ENCODE peak calls at places on chromosomes 13 and 19, in ten cellular contexts. V is Panc1, N is transverse colon, U is stomach, K is thoracic aorta, A is uterus, H is sigmoid colon, E is cardiac muscle cell, S is neural progenitor cell, F is tibial nerve. Z is an unnamed sample. For H3K36me3, the result is how much of the 10 kb centered on the place peaks cover.

GRCh38 chr13:102651892-102652291 is 43.0 kb downstream of the METTL21C start:
- DNase-seq in N (no peak), E (no peak), V (no peak), F (no peak), H (no peak), S (no peak), U (no peak), K (no peak), A (peak), Z (peak)

GRCh38 chr13:27465611-27466010 is 15.2 kb upstream of the MTIF3 start:
- DNase-seq in U (no peak), A (no peak), E (no peak), N (no peak), S (no peak), K (no peak), F (no peak), H (no peak), V (no peak), Z (no peak)

GRCh38 chr13:27962982-27963381 is 6.1 kb downstream of the CDX2 start:
- DNase-seq in N (no peak), E (no peak), V (no peak), K (no peak), U (no peak), H (no peak), F (no peak), A (no peak), S (no peak), Z (no peak)

GRCh38 chr19:3453840-3454239 is 26.5 kb downstream of the SMIM24 start:
- DNase-seq in K (no peak), N (no peak), V (no peak), A (no peak), F (no peak), H (no peak), E (no peak), U (no peak), S (no peak), Z (no peak)

GRCh38 chr13:58018865-58019264 is 387.3 kb downstream of the PCDH17 start:
- DNase-seq in K (no peak), A (no peak), E (no peak), V (no peak), H (no peak), F (no peak), S (no peak), N (no peak), U (no peak), Z (no peak)

GRCh38 chr19:3980353-3981251 is 4.7 kb downstream of the EEF2 start:
- DNase-seq in N (no peak), K (no peak), U (no peak), V (no peak), F (no peak), E (no peak), S (no peak), A (no peak), H (peak), Z (no peak)

GRCh38 chr13:110524484-110525254 is 36.9 kb downstream of the RAB20 start:
- DNase-seq in A (no peak), V (no peak), F (no peak), K (no peak), N (peak), U (peak), H (peak), E (no peak), S (no peak), Z (no peak)

GRCh38 chr13:93116809-93117208 is 109.8 kb upstream of the GPC6 start:
- DNase-seq in E (no peak), K (no peak), V (no peak), S (no peak), U (no peak), N (no peak), F (no peak), A (no peak), H (no peak), Z (no peak)

GRCh38 chr19:36182612-36183454 is 30.6 kb upstream of the COX7A1 start:
- DNase-seq in H (no peak), N (no peak), S (peak), E (peak), U (no peak), F (no peak), A (no peak), V (no peak), K (no peak), Z (peak)

GRCh38 chr13:45370922-45371406 is 30.0 kb upstream of the TPT1 start:
- DNase-seq in V (no peak), A (peak), K (peak), H (peak), S (peak), N (peak), U (peak), E (peak), F (peak), Z (peak)

GRCh38 chr19:572140-572890 is at the start of gene BSG:
- DNase-seq in N (peak), H (peak), K (peak), S (peak), U (peak), F (peak), E (peak), A (peak), V (peak), Z (peak)

GRCh38 chr19:56837004-56837403 is 3.5 kb downstream of the PEG3 start:
- DNase-seq in U (no peak), S (no peak), F (no peak), E (no peak), N (no peak), H (no peak), K (no peak), A (peak), V (no peak), Z (no peak)

GRCh38 chr13:63497601-63498000 is 2082.0 kb upstream of the PCDH20 start:
- DNase-seq in H (no peak), N (no peak), E (no peak), K (no peak), V (no peak), A (no peak), S (no peak), F (no peak), U (no peak), Z (no peak)

GRCh38 chr13:109922518-109922917 is 136.1 kb upstream of the IRS2 start:
- DNase-seq in N (no peak), H (no peak), U (no peak), K (no peak), A (no peak), V (no peak), E (no peak), F (no peak), S (no peak), Z (no peak)

GRCh38 chr19:35225951-35226350 is 2.6 kb downstream of the FAM187B start:
- DNase-seq in H (no peak), F (no peak), V (no peak), U (no peak), N (no peak), E (no peak), K (no peak), S (no peak), A (no peak), Z (no peak)

GRCh38 chr13:22173605-22174004 is 502.7 kb downstream of the FGF9 start:
- DNase-seq in K (no peak), V (peak), S (no peak), F (no peak), E (no peak), A (no peak), H (no peak), U (no peak), N (no peak), Z (no peak)

GRCh38 chr19:29450306-29450705 is 75.5 kb upstream of the VSTM2B start:
- DNase-seq in E (no peak), A (no peak), V (no peak), H (no peak), K (no peak), S (no peak), F (no peak), N (no peak), U (no peak), Z (no peak)

GRCh38 chr13:98570929-98571372 is 6.0 kb downstream of the STK24 start:
- DNase-seq in E (no peak), H (no peak), A (peak), N (peak), K (no peak), F (no peak), U (peak), V (no peak), S (no peak), Z (peak)

GRCh38 chr19:38337360-38337653 is 1.7 kb downstream of the CATSPERG start:
- DNase-seq in E (no peak), K (no peak), F (no peak), A (no peak), N (no peak), V (no peak), U (no peak), H (no peak), S (no peak), Z (no peak)

GRCh38 chr19:12666305-12667048 is at the start of the genes MAN2B1 and WDR83:
- DNase-seq in A (peak), H (peak), S (peak), E (peak), U (peak), V (no peak), N (peak), F (peak), K (no peak), Z (peak)

GRCh38 chr13:73865027-73865426 is 269.2 kb downstream of the KLF12 start:
- DNase-seq in S (no peak), A (no peak), V (no peak), E (no peak), K (no peak), F (no peak), H (no peak), N (no peak), U (no peak), Z (no peak)

GRCh38 chr13:29465741-29466293 is 129.7 kb downstream of the SLC7A1 start:
- DNase-seq in H (peak), V (no peak), K (no peak), S (no peak), A (peak), U (peak), E (peak), N (no peak), F (peak), Z (peak)

GRCh38 chr13:53217221-53217620 is 188.6 kb downstream of the OLFM4 start:
- DNase-seq in N (no peak), F (no peak), E (no peak), V (no peak), S (no peak), K (no peak), H (no peak), A (no peak), U (no peak), Z (no peak)

GRCh38 chr19:5914358-5914774 is 312 bp downstream of the CAPS start:
- DNase-seq in F (no peak), U (peak), N (no peak), S (no peak), A (no peak), H (no peak), V (no peak), E (no peak), K (no peak), Z (no peak)

GRCh38 chr13:51291341-51291740 is 48.1 kb upstream of the SERPINE3 start:
- DNase-seq in S (no peak), F (no peak), E (no peak), K (no peak), V (no peak), N (no peak), A (peak), U (no peak), H (no peak), Z (no peak)

GRCh38 chr19:49555600-49556411 is 24.6 kb downstream of the NOSIP start:
- DNase-seq in H (peak), S (peak), N (peak), E (peak), V (no peak), F (peak), K (no peak), U (peak), A (peak), Z (no peak)

GRCh38 chr19:44662686-44663085 is 8.6 kb upstream of the CEACAM19 start:
- DNase-seq in K (no peak), H (no peak), S (no peak), U (no peak), N (no peak), V (no peak), A (no peak), F (no peak), E (no peak), Z (no peak)

GRCh38 chr19:47032171-47032811 is 12.7 kb downstream of the NPAS1 start:
- DNase-seq in F (no peak), H (no peak), N (peak), U (peak), A (no peak), K (no peak), S (peak), V (no peak), E (peak), Z (no peak)

GRCh38 chr13:30453727-30454126 is 12.0 kb downstream of the HMGB1 start:
- DNase-seq in U (no peak), H (no peak), E (no peak), N (no peak), F (no peak), S (no peak), A (no peak), K (no peak), V (no peak), Z (no peak)

GRCh38 chr13:90717451-90717936 is 630.0 kb upstream of the MIR17HG start:
- DNase-seq in U (no peak), H (no peak), E (peak), K (no peak), S (peak), A (no peak), N (no peak), F (no peak), V (no peak), Z (peak)

GRCh38 chr13:20691616-20692015 is 11.9 kb upstream of the IL17D start:
- DNase-seq in S (no peak), A (no peak), N (no peak), K (no peak), F (no peak), H (no peak), U (no peak), E (no peak), V (no peak), Z (no peak)

GRCh38 chr19:56637976-56638555 is 4.9 kb upstream of the SMIM17 start:
- DNase-seq in E (peak), F (peak), A (peak), V (no peak), H (no peak), N (no peak), S (peak), U (peak), K (no peak), Z (peak)

GRCh38 chr19:39411832-39412099 is 703 bp upstream of the PLEKHG2 start:
- DNase-seq in A (peak), U (peak), K (peak), N (peak), H (peak), E (peak), V (no peak), F (peak), S (peak), Z (peak)

GRCh38 chr19:39412100-39412866 is at the start of gene PLEKHG2:
- DNase-seq in S (peak), A (peak), F (peak), E (peak), K (peak), U (peak), N (peak), V (peak), H (peak), Z (peak)

GRCh38 chr19:39409886-39410619 is 2.4 kb upstream of the PLEKHG2 start:
- DNase-seq in E (peak), S (peak), H (peak), A (peak), F (peak), N (peak), V (no peak), K (no peak), U (peak), Z (peak)

GRCh38 chr19:39410620-39411005 is 1.9 kb upstream of the PLEKHG2 start:
- DNase-seq in N (peak), H (peak), F (no peak), U (no peak), E (no peak), S (peak), A (peak), K (no peak), V (no peak), Z (no peak)

GRCh38 chr19:39411006-39411831 is 1.2 kb upstream of the PLEKHG2 start:
- DNase-seq in H (peak), F (peak), N (peak), S (no peak), A (peak), K (no peak), E (no peak), U (peak), V (no peak), Z (peak)
- H3K27ac ChIP-seq in H (peak), F (peak), N (peak), S (no peak), A (peak), K (peak), E (peak), U (peak), V (peak), Z (peak)

DNA sequence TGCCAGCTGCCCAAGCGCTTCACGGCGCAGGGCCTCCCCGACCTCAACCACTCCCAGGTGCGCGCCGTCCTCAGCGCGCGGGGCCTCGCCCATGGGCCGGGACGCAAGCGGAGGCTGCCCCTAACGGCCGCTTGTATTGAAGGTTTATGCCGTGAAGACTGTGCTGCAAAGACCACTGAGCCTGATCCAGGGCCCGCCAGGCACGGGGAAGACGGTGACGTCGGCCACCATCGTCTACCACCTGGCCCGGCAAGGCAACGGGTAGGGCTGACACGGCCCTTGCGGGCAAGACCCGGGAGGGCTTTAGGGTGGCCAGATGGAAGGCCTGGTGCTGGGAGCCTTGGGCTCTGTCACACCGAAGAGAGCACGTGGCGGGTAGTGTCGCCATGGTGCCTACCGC is 23.2 kb downstream of the UPF1 start:
- DNase-seq in F (no peak), K (no peak), V (no peak), E (no peak), S (no peak), U (no peak), A (no peak), N (no peak), H (no peak), Z (no peak)
- TF ChIP-seq CTCF in F (no peak), K (no peak), V (no peak), E (no peak), S (no peak), U (no peak), A (no peak), N (no peak), H (no peak), Z (no peak)

DNA sequence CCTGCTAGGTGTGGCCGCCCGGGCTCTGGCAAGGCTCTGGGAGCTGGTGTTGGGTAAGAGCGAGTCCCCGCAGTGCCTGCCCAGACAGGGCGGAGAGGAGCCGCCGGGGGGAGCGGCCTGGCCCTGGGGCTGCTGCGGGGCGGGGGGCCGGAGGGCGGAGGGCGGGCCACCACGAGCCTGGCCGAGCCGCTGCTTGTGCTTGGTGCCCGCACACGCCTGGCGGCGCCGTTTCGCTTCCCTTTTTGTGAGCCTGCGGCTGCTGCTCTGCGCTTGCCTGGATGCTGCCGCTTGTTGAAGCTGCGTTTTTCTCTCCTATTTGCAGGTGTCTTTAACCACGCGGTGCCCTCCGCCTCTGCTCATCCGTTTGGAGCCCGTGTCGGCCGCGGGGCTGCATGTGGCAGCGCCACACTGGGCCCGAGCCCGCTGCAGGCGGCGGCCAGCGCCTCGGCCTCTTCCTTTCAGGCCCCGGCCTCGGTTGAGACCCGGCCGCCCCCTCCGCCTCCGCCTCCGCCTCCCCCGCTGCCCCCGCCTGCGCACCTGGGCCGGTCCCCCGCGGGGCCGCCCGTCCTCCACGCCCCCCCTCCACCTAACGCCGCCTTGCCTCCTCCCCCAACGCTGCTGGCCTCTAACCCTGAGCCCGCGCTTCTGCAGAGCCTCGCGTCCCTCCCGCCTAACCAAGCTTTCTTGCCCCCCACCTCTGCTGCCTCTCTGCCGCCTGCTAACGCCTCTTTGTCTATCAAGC is 8.5 kb downstream of the PLEKHJ1 start:
- DNase-seq in A (no peak), V (no peak), E (no peak), N (peak), H (no peak), S (no peak), K (no peak), U (no peak), F (no peak), Z (no peak)
- H3K36me3 ChIP-seq in A (under half), V (under half), E (under half), N (under half), H (under half), S (under half), K (under half), U (half or more), F (half or more), Z (half or more)

DNA sequence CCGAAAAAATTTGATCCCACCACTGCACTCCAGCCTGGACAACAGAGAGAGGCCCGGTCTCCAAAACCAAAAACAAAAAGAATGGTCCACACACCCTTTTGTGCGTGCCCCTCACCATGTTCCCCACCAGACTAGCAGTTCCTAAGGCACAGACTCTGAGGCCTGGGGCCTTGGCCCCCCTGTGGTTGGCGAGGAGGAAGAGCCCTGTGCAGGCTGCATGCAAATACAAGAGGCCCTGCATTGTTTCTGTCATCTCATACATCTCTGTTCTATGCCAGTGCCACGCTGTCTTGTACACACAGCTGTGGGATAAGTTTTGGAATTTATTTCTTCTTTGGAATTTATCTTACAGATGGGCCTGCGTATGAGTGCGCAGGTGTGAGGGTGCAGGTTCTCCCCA is 4.7 kb upstream of the YJEFN3 start:
- DNase-seq in A (no peak), H (no peak), K (no peak), N (no peak), V (no peak), E (no peak), F (no peak), U (no peak), S (no peak), Z (no peak)
- H3K27ac ChIP-seq in A (no peak), H (no peak), K (no peak), N (no peak), V (no peak), E (no peak), F (no peak), U (no peak), S (no peak), Z (no peak)

GRCh38 chr19:2231621-2232221 is 4.4 kb downstream of the PLEKHJ1 start:
- DNase-seq in V (no peak), H (no peak), F (no peak), S (no peak), U (no peak), N (no peak), K (no peak), A (no peak), E (no peak), Z (no peak)
- TF ChIP-seq CTCF in V (peak), H (no peak), F (no peak), S (peak), U (no peak), N (no peak), K (no peak), A (no peak), E (no peak), Z (peak)

DNA sequence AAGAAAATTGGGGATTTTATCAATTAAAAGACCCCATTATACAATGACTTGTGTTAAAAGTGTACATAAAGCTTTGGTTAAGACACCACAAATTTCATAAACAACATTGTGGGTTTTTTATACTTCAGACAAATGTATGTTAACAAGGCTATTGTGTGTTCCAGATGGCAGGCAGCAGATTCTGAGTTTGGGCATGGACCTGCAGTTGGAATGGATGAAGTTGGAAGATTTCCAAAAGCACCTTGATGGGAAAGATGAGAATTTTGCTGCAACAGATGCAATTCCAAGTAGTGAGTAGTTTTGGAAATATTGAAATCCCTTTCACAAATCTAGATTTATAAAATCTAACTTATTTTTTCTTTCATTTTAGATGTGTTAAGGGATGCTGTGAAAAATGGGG is 25.4 kb downstream of the MPHOSPH8 start:
- DNase-seq in K (no peak), A (no peak), N (no peak), S (no peak), V (no peak), U (no peak), E (no peak), H (no peak), F (no peak), Z (no peak)
- H3K36me3 ChIP-seq in K (under half), A (under half), N (half or more), S (under half), V (under half), U (half or more), E (under half), H (under half), F (half or more), Z (under half)

Z was measured in brain microvascular endothelial cell.